ENCODE peak calls at places on chromosome 11, in ten cellular contexts. U, J, G, R, C, A, H, W, N and F are unnamed samples.

GRCh38 chr11:65489061-65489705 is 9.7 kb upstream of the MALAT1 start:
- DNase-seq in U (no peak), J (no peak), G (peak), R (no peak), C (peak), A (peak), H (peak), W (no peak), N (peak), F (no peak)

GRCh38 chr11:17389205-17389956 is 922 bp upstream of the KCNJ11 start:
- DNase-seq in U (peak), J (peak), G (peak), R (peak), C (peak), A (peak), H (peak), W (peak), N (no peak), F (peak)

GRCh38 chr11:1557168-1557884 is 14.7 kb downstream of the DUSP8 start:
- DNase-seq in U (no peak), J (no peak), G (no peak), R (no peak), C (no peak), A (no peak), H (no peak), W (no peak), N (no peak), F (no peak)

GRCh38 chr11:132734217-132734616 is 798.1 kb downstream of the OPCML start:
- DNase-seq in U (no peak), J (no peak), G (no peak), R (no peak), C (no peak), A (no peak), H (no peak), W (no peak), N (no peak), F (no peak)

GRCh38 chr11:1852271-1852877 is 510 bp upstream of the LSP1 start:
- DNase-seq in U (no peak), J (no peak), G (no peak), R (no peak), C (no peak), A (no peak), H (no peak), W (no peak), N (no peak), F (no peak)

GRCh38 chr11:62602141-62603071 is 741 bp upstream of the MTA2 start:
- DNase-seq in U (peak), J (peak), G (peak), R (no peak), C (peak), A (peak), H (peak), W (peak), N (peak), F (peak)

GRCh38 chr11:116396332-116396731 is 376.5 kb downstream of the BUD13 start:
- DNase-seq in U (no peak), J (no peak), G (no peak), R (no peak), C (no peak), A (no peak), H (no peak), W (no peak), N (no peak), F (no peak)

GRCh38 chr11:18802381-18803257 is 11.0 kb upstream of the PTPN5 start:
- DNase-seq in U (peak), J (peak), G (peak), R (peak), C (peak), A (no peak), H (peak), W (peak), N (no peak), F (peak)

GRCh38 chr11:70292166-70292565 is 21.7 kb downstream of the PPFIA1 start:
- DNase-seq in U (no peak), J (no peak), G (no peak), R (no peak), C (no peak), A (no peak), H (no peak), W (no peak), N (peak), F (no peak)

GRCh38 chr11:61618991-61619390 is 38.1 kb upstream of the SYT7 start:
- DNase-seq in U (no peak), J (no peak), G (no peak), R (no peak), C (no peak), A (no peak), H (no peak), W (no peak), N (no peak), F (no peak)

GRCh38 chr11:115501504-115501894 is 2.7 kb downstream of the CADM1 start:
- DNase-seq in U (no peak), J (no peak), G (no peak), R (no peak), C (no peak), A (no peak), H (no peak), W (no peak), N (no peak), F (no peak)

GRCh38 chr11:19311306-19312030 is 70.7 kb upstream of the E2F8 start:
- DNase-seq in U (peak), J (peak), G (peak), R (peak), C (peak), A (peak), H (peak), W (peak), N (no peak), F (peak)

GRCh38 chr11:512895-513595 is 6.0 kb upstream of the RNH1 start:
- DNase-seq in U (no peak), J (no peak), G (no peak), R (no peak), C (no peak), A (no peak), H (no peak), W (no peak), N (no peak), F (no peak)

GRCh38 chr11:122146475-122146874 is 30.5 kb upstream of the BLID start:
- DNase-seq in U (no peak), J (no peak), G (no peak), R (no peak), C (no peak), A (no peak), H (no peak), W (no peak), N (no peak), F (no peak)

GRCh38 chr11:73152861-73153483 is 10.9 kb upstream of the FCHSD2 start:
- DNase-seq in U (no peak), J (peak), G (no peak), R (no peak), C (no peak), A (peak), H (peak), W (no peak), N (no peak), F (no peak)

GRCh38 chr11:75142714-75143419 is 8.0 kb upstream of the SLCO2B1 start:
- DNase-seq in U (peak), J (peak), G (peak), R (peak), C (no peak), A (peak), H (peak), W (peak), N (no peak), F (peak)

GRCh38 chr11:121082670-121083069 is 18.4 kb upstream of the TECTA start:
- DNase-seq in U (no peak), J (no peak), G (no peak), R (no peak), C (peak), A (no peak), H (no peak), W (no peak), N (no peak), F (no peak)

GRCh38 chr11:61315260-61315659 is 17.6 kb downstream of the DDB1 start:
- DNase-seq in U (no peak), J (no peak), G (no peak), R (no peak), C (no peak), A (no peak), H (no peak), W (no peak), N (no peak), F (no peak)

GRCh38 chr11:108872781-108873291 is 208.0 kb downstream of the DDX10 start:
- DNase-seq in U (no peak), J (no peak), G (no peak), R (no peak), C (no peak), A (no peak), H (no peak), W (no peak), N (no peak), F (no peak)

GRCh38 chr11:3632070-3632660 is 9.6 kb downstream of the ART5 start:
- DNase-seq in U (no peak), J (no peak), G (no peak), R (no peak), C (no peak), A (no peak), H (no peak), W (no peak), N (no peak), F (no peak)

GRCh38 chr11:78408619-78409018 is 9.0 kb downstream of the GAB2 start:
- DNase-seq in U (no peak), J (no peak), G (no peak), R (no peak), C (no peak), A (no peak), H (no peak), W (no peak), N (no peak), F (no peak)

GRCh38 chr11:12777208-12777874 is 103.1 kb downstream of the TEAD1 start:
- DNase-seq in U (peak), J (no peak), G (no peak), R (no peak), C (no peak), A (no peak), H (no peak), W (no peak), N (no peak), F (no peak)

GRCh38 chr11:116589402-116589801 is 183.4 kb downstream of the BUD13 start:
- DNase-seq in U (no peak), J (no peak), G (no peak), R (no peak), C (no peak), A (no peak), H (no peak), W (no peak), N (no peak), F (no peak)

GRCh38 chr11:70582886-70583641 is 184.7 kb downstream of the CTTN start:
- DNase-seq in U (no peak), J (no peak), G (no peak), R (no peak), C (no peak), A (peak), H (no peak), W (no peak), N (no peak), F (no peak)

GRCh38 chr11:61555051-61555969 is 25.6 kb downstream of the SYT7 start:
- DNase-seq in U (peak), J (no peak), G (no peak), R (peak), C (peak), A (no peak), H (no peak), W (peak), N (no peak), F (no peak)

GRCh38 chr11:35814720-35815305 is 129.0 kb upstream of the LDLRAD3 start:
- DNase-seq in U (no peak), J (no peak), G (no peak), R (no peak), C (no peak), A (no peak), H (no peak), W (no peak), N (no peak), F (no peak)

GRCh38 chr11:26227311-26227710 is 104.6 kb upstream of the ANO3 start:
- DNase-seq in U (peak), J (no peak), G (no peak), R (peak), C (no peak), A (no peak), H (no peak), W (no peak), N (no peak), F (no peak)

GRCh38 chr11:126544311-126545056 is 189.0 kb downstream of the ST3GAL4 start:
- DNase-seq in U (peak), J (no peak), G (no peak), R (no peak), C (peak), A (peak), H (peak), W (no peak), N (no peak), F (no peak)

GRCh38 chr11:67373916-67374570 is 645 bp upstream of the CLCF1 start:
- DNase-seq in U (peak), J (peak), G (peak), R (peak), C (peak), A (peak), H (peak), W (peak), N (peak), F (peak)

GRCh38 chr11:120778692-120779490 is 245.0 kb upstream of the TBCEL start:
- DNase-seq in U (no peak), J (no peak), G (no peak), R (no peak), C (no peak), A (no peak), H (no peak), W (no peak), N (no peak), F (no peak)

GRCh38 chr11:86698634-86699033 is 26.2 kb upstream of the ME3 start:
- DNase-seq in U (no peak), J (no peak), G (no peak), R (no peak), C (no peak), A (no peak), H (no peak), W (no peak), N (no peak), F (no peak)

GRCh38 chr11:113151502-113151901 is 162.9 kb upstream of the TTC12 start:
- DNase-seq in U (no peak), J (no peak), G (no peak), R (no peak), C (no peak), A (no peak), H (no peak), W (no peak), N (no peak), F (no peak)

DNA sequence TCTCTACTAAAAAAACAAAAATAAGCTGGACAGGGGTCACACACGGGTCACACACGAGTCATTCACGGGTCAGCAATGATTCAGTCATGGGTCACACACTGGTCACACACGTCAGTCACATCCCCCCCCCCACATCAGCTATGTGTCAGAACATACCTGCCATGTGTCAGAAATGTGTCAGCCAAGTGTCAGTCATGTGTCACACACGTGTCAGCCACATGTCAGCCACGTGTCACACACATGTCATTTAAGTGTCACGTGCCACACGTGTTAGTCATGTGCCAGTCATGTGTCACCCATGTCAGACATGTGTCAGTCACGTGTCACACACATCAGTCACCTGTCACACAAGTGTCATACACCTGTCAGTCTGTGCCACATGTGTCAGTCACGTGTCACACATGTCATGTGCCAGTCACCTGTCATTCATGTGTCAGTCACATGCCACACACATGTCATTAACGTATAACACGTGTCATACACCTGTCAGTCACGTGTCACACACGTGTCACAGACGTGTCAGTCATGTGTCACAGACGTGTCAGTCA is 28.7 kb upstream of the MMP20 start:
- DNase-seq in U (no peak), J (no peak), G (no peak), R (no peak), C (no peak), A (no peak), H (no peak), W (no peak), N (no peak), F (no peak)
- TF ChIP-seq EP300 in U (no peak), J (no peak), G (no peak), R (no peak), C (no peak), A (no peak), H (no peak), W (no peak), N (no peak), F (no peak)

DNA sequence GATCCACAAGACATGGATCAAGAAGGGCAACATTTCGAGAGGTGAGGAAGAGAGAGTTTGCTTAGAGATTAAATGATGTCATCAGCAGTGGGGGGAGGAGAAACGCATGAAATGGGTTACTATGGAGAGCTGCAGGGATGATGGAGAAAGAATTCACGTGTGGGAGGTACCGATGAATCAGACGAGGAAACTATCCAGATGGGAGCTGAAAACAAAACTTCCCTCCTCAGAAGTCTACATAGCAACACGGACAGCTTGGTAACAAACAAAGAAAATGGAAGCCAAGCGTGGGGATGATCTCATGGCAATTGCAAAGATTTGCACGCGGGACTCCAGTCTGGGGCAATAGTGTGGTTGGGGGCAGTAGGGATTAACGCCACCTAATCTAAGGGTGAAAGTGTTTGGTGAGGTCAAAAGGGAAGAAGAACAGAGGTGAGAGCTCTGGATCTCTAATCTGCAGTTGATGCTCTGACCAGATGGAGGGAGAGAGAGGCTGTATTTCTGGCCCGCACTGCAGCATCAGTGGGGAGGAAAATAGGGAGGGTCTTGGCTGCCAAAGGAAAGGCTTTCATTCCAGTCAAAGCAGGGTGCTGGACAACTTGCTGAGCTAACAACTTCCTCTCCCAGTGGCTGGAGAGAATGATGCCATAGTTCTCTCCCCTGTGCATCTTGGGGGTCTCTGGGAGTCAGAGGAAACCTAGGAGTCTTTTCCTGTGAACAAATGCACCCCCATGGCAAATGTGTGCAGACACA is 43.4 kb upstream of the CSNK2A3 start:
- DNase-seq in U (no peak), J (no peak), G (peak), R (no peak), C (no peak), A (no peak), H (no peak), W (no peak), N (no peak), F (no peak)
- H3K4me3 ChIP-seq in U (no peak), J (no peak), G (no peak), R (no peak), C (no peak), A (no peak), H (no peak), W (no peak), N (no peak), F (no peak)

DNA sequence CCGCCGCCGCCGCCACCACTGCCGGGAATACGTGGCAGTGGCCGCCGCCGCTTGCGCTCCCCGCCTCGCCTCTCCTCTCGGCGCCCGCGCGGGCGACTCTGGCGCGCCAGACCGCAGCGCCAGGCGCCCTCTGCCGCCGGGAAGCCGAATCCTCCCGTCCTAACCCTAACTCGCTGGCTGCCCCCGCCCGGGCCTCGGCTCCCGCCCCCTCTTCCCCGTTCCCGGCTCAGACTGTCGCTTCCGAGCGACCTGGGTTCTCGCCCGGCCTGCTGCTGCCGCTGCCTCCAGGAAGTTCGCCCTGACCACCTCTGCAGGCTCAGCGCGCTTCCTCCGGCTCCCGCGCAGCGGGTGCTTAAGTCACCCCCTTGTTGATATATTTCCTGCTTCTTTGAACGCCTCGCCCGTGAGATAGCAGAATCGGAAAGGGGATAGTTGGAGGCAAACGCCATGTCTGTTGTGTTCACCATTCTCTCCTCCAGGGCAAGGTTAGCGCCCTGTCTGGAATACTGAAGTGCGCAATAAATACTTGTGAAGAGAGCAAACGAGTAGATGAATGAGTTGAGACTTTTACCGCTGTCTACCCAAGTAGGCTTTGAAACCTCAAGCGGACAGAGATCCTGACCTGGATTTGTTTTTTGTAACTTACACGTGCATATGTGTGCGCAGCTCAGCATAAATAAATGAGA is at the start of gene SMCO4:
- DNase-seq in U (peak), J (peak), G (peak), R (peak), C (peak), A (peak), H (peak), W (peak), N (peak), F (peak)
- TF ChIP-seq CTCF in U (peak), J (peak), G (peak), R (peak), C (peak), A (peak), H (peak), W (peak), N (peak), F (peak)

DNA sequence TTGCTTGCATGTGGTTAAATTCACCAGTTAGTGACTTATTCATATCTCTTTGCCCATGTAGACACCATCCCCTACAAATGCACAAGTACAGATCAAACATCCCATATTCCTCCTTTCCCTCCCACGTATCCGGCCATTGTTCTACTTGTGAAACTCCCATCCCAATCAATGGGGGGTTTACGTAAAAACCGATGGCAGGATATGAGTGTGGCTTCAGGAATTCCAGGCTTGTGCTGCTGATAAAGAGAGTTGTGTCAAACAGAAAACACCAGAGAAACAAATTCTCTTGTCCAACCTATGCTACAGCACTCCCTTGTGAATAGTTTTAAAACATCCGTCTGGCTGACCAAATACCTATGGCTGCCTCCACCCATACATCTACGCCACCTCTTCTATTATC is 15.5 kb downstream of the FLI1 start:
- DNase-seq in U (no peak), J (no peak), G (no peak), R (no peak), C (no peak), A (no peak), H (no peak), W (no peak), N (no peak), F (no peak)
- TF ChIP-seq EP300 in U (no peak), J (peak), G (no peak), R (no peak), C (no peak), A (no peak), H (peak), W (no peak), N (no peak), F (peak)